ENCODE peak calls at places on chromosomes 6 and 20, in five cellular contexts. C is stimulated activated CD4-positive, alpha-beta T cell treated with anti-CD3 and anti-CD28 coated beads, TNF-alpha, amount 100 ng/mL, for 24 hours; S is GM23248; G is head of caudate nucleus; N is lower leg skin. M is an unnamed sample.

GRCh38 chr6:25882066-25882496 is 8.0 kb upstream of the SLC17A3 start:
- DNase-seq in C (no peak), S (no peak), G (no peak), N (no peak), M (no peak)

GRCh38 chr20:51622004-51622874 is 79.7 kb upstream of the NFATC2 start:
- DNase-seq in C (no peak), S (no peak), G (no peak), N (no peak), M (no peak)

GRCh38 chr6:81929828-81930227 is 177.3 kb upstream of the TENT5A start:
- DNase-seq in C (no peak), S (peak), G (no peak), N (no peak), M (no peak)

GRCh38 chr20:21511850-21512633 is 1.8 kb downstream of the NKX2-2 start:
- DNase-seq in C (no peak), S (no peak), G (peak), N (no peak), M (no peak)

GRCh38 chr6:9623985-9624384 is 790.9 kb downstream of the TFAP2A start:
- DNase-seq in C (no peak), S (peak), G (no peak), N (no peak), M (no peak)

GRCh38 chr6:131946404-131946991 is 4.7 kb downstream of the CCN2 start:
- DNase-seq in C (no peak), S (peak), G (no peak), N (no peak), M (no peak)

GRCh38 chr20:56949318-56949717 is 317.1 kb downstream of the BMP7 start:
- DNase-seq in C (no peak), S (no peak), G (no peak), N (no peak), M (no peak)

GRCh38 chr6:11224966-11225463 is 7.5 kb downstream of the NEDD9 start:
- DNase-seq in C (no peak), S (no peak), G (no peak), N (no peak), M (no peak)

GRCh38 chr6:107555449-107555848 is 65.5 kb downstream of the SOBP start:
- DNase-seq in C (no peak), S (no peak), G (no peak), N (no peak), M (peak)

GRCh38 chr6:20444786-20445271 is 43.1 kb downstream of the E2F3 start:
- DNase-seq in C (no peak), S (peak), G (no peak), N (no peak), M (no peak)

GRCh38 chr6:55320691-55321086 is 6.6 kb upstream of the GFRAL start:
- DNase-seq in C (no peak), S (no peak), G (no peak), N (no peak), M (no peak)

GRCh38 chr6:168923171-168923570 is 330.5 kb downstream of the THBS2 start:
- DNase-seq in C (no peak), S (no peak), G (no peak), N (peak), M (no peak)

GRCh38 chr6:145206247-145206907 is 528.9 kb downstream of the EPM2A start:
- DNase-seq in C (no peak), S (peak), G (no peak), N (no peak), M (no peak)

GRCh38 chr20:51100617-51101016 is 77.7 kb upstream of the KCNG1 start:
- DNase-seq in C (no peak), S (no peak), G (no peak), N (no peak), M (no peak)